ENCODE peak calls at places on chromosome 6, in four cellular contexts. Y is esophagus squamous epithelium, M is A673, C is cardiac muscle cell. W is an unnamed sample.

GRCh38 chr6:39731565-39731964 is 6.4 kb upstream of the KIF6 start:
- DNase-seq in Y (no peak), M (peak), C (no peak), W (no peak)

GRCh38 chr6:37741757-37742400 is 44.2 kb upstream of the MDGA1 start:
- DNase-seq in M (peak), Y (no peak), C (peak), W (no peak)

GRCh38 chr6:97195117-97195516 is 87.9 kb downstream of the MMS22L start:
- DNase-seq in C (peak), Y (no peak), M (no peak), W (no peak)

GRCh38 chr6:116314878-116315277 is 35.1 kb upstream of the TSPYL1 start:
- DNase-seq in C (peak), M (no peak), Y (no peak), W (no peak)

GRCh38 chr6:170200458-170200891 is 90.4 kb downstream of the DLL1 start:
- DNase-seq in C (peak), Y (no peak), M (no peak), W (no peak)

GRCh38 chr6:135883045-135883444 is 31.5 kb downstream of the PDE7B start:
- DNase-seq in Y (no peak), C (no peak), M (no peak), W (no peak)

GRCh38 chr6:53961679-53962370 is 149.4 kb upstream of the MLIP start:
- DNase-seq in C (peak), Y (no peak), M (peak), W (no peak)

GRCh38 chr6:13846841-13847240 is 32.5 kb upstream of the MCUR1 start:
- DNase-seq in Y (no peak), M (peak), C (no peak), W (no peak)

GRCh38 chr6:47179286-47179685 is 130.4 kb downstream of the TNFRSF21 start:
- DNase-seq in Y (no peak), M (no peak), C (no peak), W (no peak)

GRCh38 chr6:816510-817084 is 123.7 kb upstream of the EXOC2 start:
- DNase-seq in Y (no peak), C (no peak), M (no peak), W (no peak)

GRCh38 chr6:10014561-10014960 is 400.3 kb downstream of the TFAP2A start:
- DNase-seq in M (peak), Y (no peak), C (no peak), W (peak)

GRCh38 chr6:40346241-40346640 is 240.9 kb downstream of the LRFN2 start:
- DNase-seq in C (no peak), Y (no peak), M (no peak), W (no peak)

GRCh38 chr6:32046450-32047083 is 8.4 kb downstream of the CYP21A2 start:
- DNase-seq in Y (no peak), C (peak), M (peak), W (no peak)

GRCh38 chr6:81793811-81794210 is 41.3 kb upstream of the TENT5A start:
- DNase-seq in M (peak), Y (no peak), C (peak), W (no peak)

GRCh38 chr6:23505021-23505420 is 621.0 kb upstream of the NRSN1 start:
- DNase-seq in M (no peak), C (peak), Y (no peak), W (no peak)

GRCh38 chr6:36694616-36695015 is 3.0 kb upstream of the RAB44 start:
- DNase-seq in Y (no peak), M (no peak), C (no peak), W (no peak)

GRCh38 chr6:105991561-105992314 is 94.4 kb upstream of the PRDM1 start:
- DNase-seq in C (no peak), Y (no peak), M (no peak), W (no peak)

GRCh38 chr6:118589186-118589585 is 41.1 kb downstream of the PLN start:
- DNase-seq in C (peak), Y (no peak), M (no peak), W (no peak)

GRCh38 chr6:111837007-111837406 is 36.2 kb downstream of the FYN start:
- DNase-seq in Y (no peak), C (no peak), M (no peak), W (no peak)

GRCh38 chr6:150134280-150134920 is 8.4 kb upstream of the PPP1R14C start:
- DNase-seq in M (no peak), Y (no peak), C (no peak), W (no peak)

GRCh38 chr6:105892577-105893262 is 193.4 kb upstream of the PRDM1 start:
- DNase-seq in Y (no peak), M (no peak), C (no peak), W (no peak)

GRCh38 chr6:8664700-8665099 is 229.4 kb upstream of the SLC35B3 start:
- DNase-seq in Y (no peak), C (no peak), M (no peak), W (no peak)

GRCh38 chr6:33297956-33298772 is 578 bp downstream of the RGL2 start:
- DNase-seq in M (peak), Y (no peak), C (peak), W (no peak)

GRCh38 chr6:38284772-38285406 is 354.8 kb downstream of the BTBD9 start:
- DNase-seq in M (no peak), Y (no peak), C (no peak), W (no peak)

GRCh38 chr6:36829919-36830544 is 9.2 kb downstream of the CPNE5 start:
- DNase-seq in C (peak), Y (no peak), M (no peak), W (no peak)

GRCh38 chr6:74091133-74091793 is 395.3 kb downstream of the CD109 start:
- DNase-seq in Y (no peak), M (peak), C (peak), W (no peak)

GRCh38 chr6:136566851-136567250 is 16.6 kb upstream of the MAP7 start:
- DNase-seq in M (no peak), Y (no peak), C (no peak), W (no peak)

GRCh38 chr6:52815167-52816092 is 11.8 kb upstream of the GSTA1 start:
- DNase-seq in M (peak), C (peak), Y (no peak), W (peak)

GRCh38 chr6:34916348-34916967 is 27.4 kb downstream of the ANKS1A start:
- DNase-seq in Y (no peak), C (no peak), M (no peak), W (no peak)

GRCh38 chr6:25866011-25866410 is 8.0 kb downstream of the SLC17A3 start:
- DNase-seq in M (no peak), Y (no peak), C (no peak), W (no peak)

GRCh38 chr6:35401514-35401913 is 50.6 kb upstream of the FANCE start:
- DNase-seq in M (no peak), Y (no peak), C (no peak), W (no peak)

GRCh38 chr6:36719126-36719525 is 21.5 kb downstream of the RAB44 start:
- DNase-seq in M (no peak), Y (no peak), C (no peak), W (no peak)

GRCh38 chr6:124066995-124067552 is 263.4 kb downstream of the NKAIN2 start:
- DNase-seq in C (no peak), Y (no peak), M (no peak), W (no peak)

GRCh38 chr6:156174026-156174880 is 602.9 kb upstream of the ARID1B start:
- DNase-seq in Y (no peak), C (no peak), M (no peak), W (no peak)

GRCh38 chr6:8006208-8006607 is 58.0 kb downstream of the BLOC1S5 start:
- DNase-seq in C (peak), M (peak), Y (no peak), W (no peak)

GRCh38 chr6:137497722-137498463 is 3.7 kb upstream of the OLIG3 start:
- DNase-seq in Y (no peak), M (no peak), C (no peak), W (no peak)

DNA sequence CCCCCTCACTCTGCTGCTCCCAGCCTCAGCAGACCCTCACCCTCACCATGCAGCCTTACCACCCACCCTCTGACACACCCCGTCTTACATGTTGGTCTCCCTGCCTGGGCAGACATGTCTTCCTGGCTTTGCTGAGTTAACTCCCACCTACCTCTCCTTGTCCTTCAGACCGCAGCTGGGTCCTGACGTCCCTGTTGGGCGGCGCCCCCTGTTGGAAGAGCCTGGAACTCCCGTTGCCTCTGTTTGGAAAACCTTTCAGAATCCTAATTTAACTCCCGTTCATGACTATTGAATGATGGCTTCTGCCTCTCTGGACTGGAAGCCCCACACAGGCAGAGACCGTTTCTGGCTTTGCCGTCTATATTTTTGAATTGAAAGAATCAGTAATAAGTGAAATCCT is 245.1 kb downstream of the MYLK4 start:
- DNase-seq in M (peak), C (peak), Y (no peak), W (no peak)
- TF ChIP-seq CTCF in M (peak), C (peak), Y (no peak), W (peak)

GRCh38 chr6:167000759-167001158 is 1.6 kb downstream of the CEP43 start:
- DNase-seq in M (no peak), C (no peak), Y (no peak), W (no peak)
- H3K4me3 ChIP-seq in M (peak), C (no peak), Y (no peak), W (peak)

DNA sequence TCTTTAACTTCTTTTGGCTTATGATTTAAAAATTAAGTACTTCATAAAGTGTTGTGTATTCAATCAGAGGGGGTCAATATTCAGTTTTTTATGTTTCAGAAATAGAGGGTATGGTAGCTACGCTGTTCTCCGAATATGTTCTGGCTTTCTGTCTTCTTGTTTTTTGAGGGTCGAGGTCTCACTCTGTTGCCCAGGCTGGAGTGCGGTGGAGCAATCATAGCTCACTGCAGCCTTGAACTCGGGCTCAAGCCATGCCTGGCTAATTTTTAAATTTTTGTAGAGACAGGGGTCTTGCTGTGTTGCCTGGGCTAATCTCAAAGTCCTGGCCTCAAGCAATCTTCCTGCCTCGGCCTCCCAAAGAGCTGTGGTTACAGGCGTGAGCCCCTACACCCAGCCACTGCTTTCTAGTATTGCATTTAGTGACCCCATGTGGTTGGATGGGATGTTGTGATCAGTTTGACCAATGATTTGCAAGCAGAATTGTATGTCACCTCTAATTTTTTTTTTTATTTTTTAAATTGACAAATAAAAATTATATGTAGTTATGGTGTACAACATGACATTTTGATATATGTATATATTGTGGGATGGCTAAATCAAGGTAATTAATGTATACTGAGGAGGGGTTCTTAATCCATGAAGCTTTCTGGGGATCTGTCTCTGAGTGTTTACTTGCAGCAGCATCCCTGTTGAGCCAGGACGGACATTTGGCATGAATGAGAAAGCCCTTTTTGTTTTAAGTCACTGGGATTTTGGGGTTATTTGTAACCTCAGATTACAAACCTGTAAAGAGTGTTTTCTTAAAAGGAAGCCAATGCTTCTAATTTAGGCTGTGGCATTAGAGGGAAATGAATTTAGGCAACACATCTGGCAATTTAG is 38.5 kb upstream of the DEK start:
- DNase-seq in Y (no peak), C (peak), M (peak), W (no peak)
- TF ChIP-seq CTCF in Y (no peak), C (no peak), M (peak), W (no peak)

DNA sequence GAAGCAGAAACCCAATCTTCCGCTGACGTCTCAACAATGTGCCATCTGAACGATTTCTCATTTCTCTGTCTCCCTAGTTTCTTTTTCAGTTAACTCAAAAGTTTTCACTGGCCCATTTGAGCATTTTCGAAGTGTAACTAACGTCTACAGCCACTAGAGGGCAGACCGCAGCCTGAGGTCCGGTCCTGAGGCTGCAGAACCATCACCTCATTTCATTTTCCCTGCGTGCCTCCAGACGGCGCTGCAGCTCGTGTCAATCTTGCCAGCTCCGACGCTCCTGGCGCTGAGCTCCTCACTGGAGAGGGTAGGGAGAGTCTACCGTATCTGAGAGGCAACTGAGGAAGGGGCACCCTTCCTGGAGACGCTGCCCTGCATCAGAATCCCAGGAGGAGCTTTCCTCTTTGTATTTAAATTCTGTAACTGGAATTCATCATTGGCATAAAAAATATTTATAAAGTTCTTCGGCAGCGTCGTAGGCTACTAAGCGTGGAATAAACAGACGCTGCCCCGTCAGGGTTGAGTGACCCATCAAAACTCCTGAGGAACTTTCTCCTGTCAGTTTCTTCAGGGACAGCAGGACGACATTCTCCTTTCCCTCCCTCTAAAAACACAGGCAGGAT is 28.5 kb upstream of the DTNBP1 start:
- DNase-seq in M (peak), Y (peak), C (peak), W (peak)
- H3K4me3 ChIP-seq in M (peak), Y (peak), C (no peak), W (peak)

GRCh38 chr6:43814865-43815264 is 44.9 kb downstream of the VEGFA start:
- DNase-seq in M (no peak), Y (no peak), C (no peak), W (no peak)

GRCh38 chr6:43814111-43814510 is 44.1 kb downstream of the VEGFA start:
- DNase-seq in C (no peak), M (no peak), Y (no peak), W (no peak)

GRCh38 chr6:43821101-43821886 is 51.3 kb downstream of the VEGFA start:
- DNase-seq in M (no peak), Y (no peak), C (no peak), W (no peak)

GRCh38 chr6:43820486-43820885 is 50.5 kb downstream of the VEGFA start:
- DNase-seq in C (no peak), Y (no peak), M (no peak), W (no peak)

GRCh38 chr6:43817192-43817591 is 47.2 kb downstream of the VEGFA start:
- DNase-seq in Y (no peak), M (peak), C (peak), W (no peak)
- TF ChIP-seq CTCF in Y (no peak), M (peak), C (peak), W (peak)

GRCh38 chr6:154187203-154187602 is 148.2 kb downstream of the OPRM1 start:
- DNase-seq in C (no peak), Y (no peak), M (no peak), W (no peak)
- H3K4me3 ChIP-seq in C (no peak), Y (no peak), M (no peak), W (no peak)

GRCh38 chr6:15107644-15108382 is 138.1 kb upstream of the JARID2 start:
- DNase-seq in M (no peak), C (no peak), Y (no peak), W (no peak)
- TF ChIP-seq CTCF in M (no peak), C (no peak), Y (no peak), W (no peak)

GRCh38 chr6:42028234-42029061 is 21.9 kb upstream of the TAF8 start:
- DNase-seq in M (no peak), C (peak), Y (no peak), W (no peak)
- H3K4me3 ChIP-seq in M (no peak), C (no peak), Y (no peak), W (no peak)